ENCODE peak calls at places on chromosomes 2 and 18, in eight cellular contexts. Q is HS-5; W is GM13977; P is A172; L is activated CD8-positive, alpha-beta memory T cell treated with anti-CD3 and anti-CD28 coated beads, Interleukin-2, amount 50 U/mL, for 48 hours; B is lung; E is EL; T is HT-29. Y is an unnamed sample.

GRCh38 chr2:97869722-97870346 is 125.9 kb downstream of the TMEM131 start:
- DNase-seq in Q (no peak), T (peak; percentile 25), P (no peak), B (no peak), E (no peak), W (no peak), L (no peak), Y (no peak)

GRCh38 chr2:205879362-205879761 is 197.1 kb downstream of the NRP2 start:
- DNase-seq in P (no peak), Q (no peak), E (no peak), T (no peak), L (no peak), W (no peak), B (no peak), Y (no peak)

GRCh38 chr2:212227755-212228154 is 310.8 kb downstream of the ERBB4 start:
- DNase-seq in P (peak; percentile 45), E (peak; percentile 68), L (no peak), Q (peak; percentile 84), T (peak; percentile 44), W (no peak), B (peak; percentile 62), Y (no peak)

GRCh38 chr2:47554311-47554905 is 151.5 kb downstream of the MSH2 start:
- DNase-seq in L (no peak), Q (no peak), B (no peak), W (no peak), P (no peak), E (no peak), T (no peak), Y (no peak)

GRCh38 chr2:160114020-160114419 is 51.6 kb upstream of the PLA2R1 start:
- DNase-seq in W (no peak), P (no peak), T (no peak), B (no peak), L (no peak), E (no peak), Q (no peak), Y (no peak)

GRCh38 chr2:128714861-128715312 is 396.2 kb upstream of the HS6ST1 start:
- DNase-seq in Q (no peak), W (no peak), L (no peak), E (no peak), B (no peak), T (no peak), P (no peak), Y (no peak)

GRCh38 chr2:218788529-218789237 is 6.7 kb downstream of the CYP27A1 start:
- DNase-seq in B (no peak), L (no peak), E (no peak), Q (no peak), W (no peak), P (no peak), T (no peak), Y (no peak)

GRCh38 chr2:112304298-112304941 is 29.0 kb downstream of the ZC3H6 start:
- DNase-seq in P (no peak), T (no peak), L (no peak), B (no peak), Q (no peak), E (no peak), W (peak; percentile 13), Y (no peak)

GRCh38 chr2:54013996-54014395 is 43.2 kb upstream of the PSME4 start:
- DNase-seq in Q (no peak), E (no peak), T (no peak), P (no peak), B (no peak), W (no peak), L (no peak), Y (no peak)

GRCh38 chr2:224412064-224412921 is 10.4 kb upstream of the FAM124B start:
- DNase-seq in Q (peak; percentile 16), B (no peak), P (peak; percentile 5), T (no peak), W (no peak), E (peak; percentile 66), L (no peak), Y (no peak)

GRCh38 chr2:120662046-120662445 is 73.6 kb upstream of the GLI2 start:
- DNase-seq in B (no peak), L (no peak), T (no peak), E (no peak), P (no peak), Q (no peak), W (no peak), Y (no peak)

GRCh38 chr2:19349911-19350677 is 8.3 kb downstream of the OSR1 start:
- DNase-seq in E (no peak), P (no peak), Q (no peak), L (peak; percentile 88), B (no peak), W (peak; percentile 81), T (no peak), Y (no peak)

GRCh38 chr2:54952978-54953456 is 97.2 kb downstream of the RTN4 start:
- DNase-seq in L (no peak), Q (peak; percentile 38), W (no peak), P (peak; percentile 77), E (peak; percentile 70), T (peak; percentile 73), B (no peak), Y (no peak)

GRCh38 chr2:218003265-218003950 is 613 bp upstream of the TNS1 start:
- DNase-seq in L (no peak), Q (no peak), P (no peak), E (peak; percentile 52), W (no peak), B (no peak), T (no peak), Y (no peak)

GRCh38 chr18:62523631-62524442 is 1.0 kb downstream of the ZCCHC2 start:
- DNase-seq in E (peak; percentile 52), L (peak; percentile 76), W (peak; percentile 57), T (peak; percentile 28), Q (no peak), B (peak; percentile 52), P (peak; percentile 2), Y (no peak)